ENCODE peak calls at places on chromosomes 7 and 10, in four cellular contexts. One of them, this sample, is unnamed.
A peak's percentile ranks its signal among the peaks of the same experiment; 100 is the strongest.

GRCh38 chr7:30247546-30248386 is 36.6 kb upstream of the ZNRF2 start:
- DNase-seq in uterus: no peak
- DNase-seq in mesendoderm: no peak
- DNase-seq in AG04450: no peak
- DNase-seq in this sample: no peak

GRCh38 chr7:107128748-107129147 is 40.1 kb upstream of the HBP1 start:
- DNase-seq in uterus: no peak
- DNase-seq in mesendoderm: no peak
- DNase-seq in AG04450: no peak
- DNase-seq in this sample: no peak

GRCh38 chr10:127612-128432 is 7.4 kb upstream of the ZMYND11 start:
- DNase-seq in AG04450: no peak
- DNase-seq in uterus: no peak
- DNase-seq in mesendoderm: no peak
- DNase-seq in this sample: no peak

GRCh38 chr7:151374139-151374538 is 32.5 kb downstream of the NUB1 start:
- DNase-seq in uterus: no peak
- DNase-seq in AG04450: no peak
- DNase-seq in mesendoderm: no peak
- DNase-seq in this sample: peak; percentile 50

GRCh38 chr10:118840071-118840775 is 85.5 kb upstream of the CACUL1 start:
- DNase-seq in uterus: no peak
- DNase-seq in mesendoderm: peak; percentile 38
- DNase-seq in AG04450: no peak
- DNase-seq in this sample: no peak

GRCh38 chr7:142711722-142712616 is 37.3 kb upstream of the PRSS1 start:
- DNase-seq in AG04450: no peak
- DNase-seq in uterus: no peak
- DNase-seq in mesendoderm: peak; percentile 38
- DNase-seq in this sample: no peak

GRCh38 chr7:139232377-139232717 is 1.3 kb downstream of the UBN2 start:
- DNase-seq in AG04450: no peak
- DNase-seq in mesendoderm: no peak
- DNase-seq in uterus: no peak
- DNase-seq in this sample: no peak

GRCh38 chr7:134831862-134832261 is 52.4 kb downstream of the CALD1 start:
- DNase-seq in AG04450: no peak
- DNase-seq in mesendoderm: no peak
- DNase-seq in uterus: no peak
- DNase-seq in this sample: peak; percentile 91

GRCh38 chr7:98287486-98287959 is 6.0 kb downstream of the BRI3 start:
- DNase-seq in uterus: no peak
- DNase-seq in AG04450: no peak
- DNase-seq in mesendoderm: peak; percentile 65
- DNase-seq in this sample: no peak

DNA sequence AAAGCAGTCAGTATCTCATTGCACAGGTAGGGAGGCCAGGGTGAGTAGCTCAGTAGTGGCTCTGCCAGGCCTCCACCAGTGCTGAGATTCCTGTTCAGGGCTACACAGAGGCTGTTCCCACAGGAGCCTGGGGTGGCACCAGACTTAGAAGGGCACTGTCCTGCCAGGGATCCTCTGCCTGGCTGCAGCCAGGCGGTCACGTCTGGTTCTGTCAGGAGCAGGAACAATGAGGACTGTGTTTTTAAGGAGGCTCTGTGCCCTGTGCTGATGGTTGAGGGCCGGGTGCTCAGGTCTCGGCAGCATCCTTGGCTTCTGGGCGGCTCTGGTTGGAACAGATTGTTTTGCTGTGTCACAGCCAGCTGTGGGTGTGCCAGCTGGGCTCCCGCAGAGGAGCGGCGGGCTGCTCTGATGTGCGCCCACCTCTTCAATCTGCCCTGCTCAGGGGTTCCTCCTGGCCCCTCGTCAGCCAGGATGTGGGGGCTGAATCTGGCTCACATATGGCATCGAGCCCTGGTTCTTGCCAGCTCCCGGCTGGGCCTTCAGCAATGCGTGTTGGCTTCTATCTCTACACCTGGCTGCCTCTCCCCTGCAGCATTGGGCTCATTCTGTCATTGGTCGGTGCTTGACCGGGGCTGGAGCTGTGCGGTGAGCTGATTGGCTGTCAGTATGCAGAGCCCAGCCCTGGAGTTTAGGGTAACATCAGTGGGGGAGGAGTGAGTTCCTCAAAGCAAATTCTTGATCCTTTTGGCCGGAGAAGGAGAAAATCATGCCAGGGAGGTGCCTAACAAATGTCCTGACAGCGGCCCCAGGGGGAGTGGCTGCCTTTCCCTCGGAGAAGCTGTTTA is 41.2 kb downstream of the TACR2 start:
- DNase-seq in AG04450: no peak
- DNase-seq in uterus: peak; percentile 60
- DNase-seq in mesendoderm: peak; percentile 91
- DNase-seq in this sample: peak; percentile 82
- H3K27ac ChIP-seq in AG04450: no peak overlapping the region
- H3K27ac ChIP-seq in uterus: peak overlapping the region; percentile 64
- H3K27ac ChIP-seq in mesendoderm: peak overlapping the region; percentile 25
- H3K27ac ChIP-seq in this sample: peak overlapping the region; percentile 86

GRCh38 chr10:110634527-110635209 is 9.5 kb upstream of the RBM20 start:
- DNase-seq in uterus: no peak
- DNase-seq in AG04450: no peak
- DNase-seq in mesendoderm: no peak
- DNase-seq in this sample: peak; percentile 63

GRCh38 chr10:110637558-110638053 is 6.5 kb upstream of the RBM20 start:
- DNase-seq in mesendoderm: peak; percentile 91
- DNase-seq in uterus: no peak
- DNase-seq in AG04450: no peak
- DNase-seq in this sample: no peak

GRCh38 chr10:110636572-110636931 is 7.6 kb upstream of the RBM20 start:
- DNase-seq in uterus: no peak
- DNase-seq in AG04450: no peak
- DNase-seq in mesendoderm: no peak
- DNase-seq in this sample: no peak

GRCh38 chr10:110638319-110638718 is 5.8 kb upstream of the RBM20 start:
- DNase-seq in uterus: no peak
- DNase-seq in mesendoderm: no peak
- DNase-seq in AG04450: no peak
- DNase-seq in this sample: no peak

GRCh38 chr10:110636932-110637557 is 7.1 kb upstream of the RBM20 start:
- DNase-seq in mesendoderm: peak; percentile 90
- DNase-seq in uterus: no peak
- DNase-seq in AG04450: no peak
- DNase-seq in this sample: peak; percentile 74
- H3K27ac ChIP-seq in mesendoderm: peak overlapping the region; percentile 32
- H3K27ac ChIP-seq in uterus: no peak overlapping the region
- H3K27ac ChIP-seq in AG04450: no peak overlapping the region
- H3K27ac ChIP-seq in this sample: peak overlapping the region; percentile 66

GRCh38 chr10:75399461-75400162 is 2.0 kb downstream of the ZNF503 start:
- DNase-seq in mesendoderm: peak; percentile 80
- DNase-seq in AG04450: no peak
- DNase-seq in uterus: peak; percentile 85
- DNase-seq in this sample: peak; percentile 95
- H3K27ac ChIP-seq in mesendoderm: no peak overlapping the region
- H3K27ac ChIP-seq in AG04450: peak overlapping the region; percentile 88
- H3K27ac ChIP-seq in uterus: peak overlapping the region; percentile 97
- H3K27ac ChIP-seq in this sample: peak overlapping the region; percentile 93

GRCh38 chr7:100826546-100827329 is 585 bp downstream of the EPHB4 start:
- DNase-seq in uterus: peak; percentile 47
- DNase-seq in mesendoderm: no peak
- DNase-seq in AG04450: no peak
- DNase-seq in this sample: no peak

GRCh38 chr7:100832281-100832633 is 4.9 kb upstream of the EPHB4 start:
- DNase-seq in uterus: no peak
- DNase-seq in AG04450: no peak
- DNase-seq in mesendoderm: no peak
- DNase-seq in this sample: no peak

GRCh38 chr7:100827330-100828226 is at the start of gene EPHB4:
- DNase-seq in AG04450: peak; percentile 72
- DNase-seq in uterus: peak; percentile 89
- DNase-seq in mesendoderm: peak; percentile 97
- DNase-seq in this sample: peak; percentile 94

GRCh38 chr7:100830396-100830795 is 3.1 kb upstream of the EPHB4 start:
- DNase-seq in uterus: no peak
- DNase-seq in mesendoderm: no peak
- DNase-seq in AG04450: no peak
- DNase-seq in this sample: no peak

DNA sequence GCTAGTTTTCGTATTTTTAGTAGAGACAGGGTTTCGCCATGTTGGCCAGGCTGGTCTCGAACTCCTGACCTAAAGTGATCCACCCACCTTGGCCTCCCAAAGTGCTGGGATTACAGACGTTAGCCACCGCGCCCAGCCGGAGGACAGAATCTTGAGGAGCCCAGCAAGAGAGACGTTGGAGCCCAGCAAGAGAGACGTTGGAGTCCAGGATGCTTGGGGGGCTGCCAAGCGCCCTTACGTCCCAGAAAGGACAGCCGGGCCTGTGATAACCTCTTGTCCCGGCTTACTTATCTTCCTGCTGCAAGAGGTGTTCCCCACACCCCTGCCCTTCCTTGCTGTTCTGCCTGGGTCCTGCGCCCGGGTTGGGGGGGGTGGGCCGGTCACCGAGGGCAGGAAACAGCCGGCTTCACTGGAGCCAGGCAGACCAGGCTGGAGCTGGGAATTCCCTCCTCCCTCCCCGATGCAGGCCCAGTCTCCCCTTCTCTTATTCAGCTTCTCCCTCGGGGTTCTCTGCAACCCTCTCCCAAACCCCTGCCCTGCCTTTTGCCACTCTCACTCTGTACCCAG is 1.9 kb upstream of the EPHB4 start:
- DNase-seq in mesendoderm: peak; percentile 56
- DNase-seq in AG04450: no peak
- DNase-seq in uterus: peak; percentile 44
- DNase-seq in this sample: no peak
- H3K27ac ChIP-seq in mesendoderm: no peak overlapping the region
- H3K27ac ChIP-seq in AG04450: no peak overlapping the region
- H3K27ac ChIP-seq in uterus: peak overlapping the region; percentile 96
- H3K27ac ChIP-seq in this sample: peak overlapping the region; percentile 88

DNA sequence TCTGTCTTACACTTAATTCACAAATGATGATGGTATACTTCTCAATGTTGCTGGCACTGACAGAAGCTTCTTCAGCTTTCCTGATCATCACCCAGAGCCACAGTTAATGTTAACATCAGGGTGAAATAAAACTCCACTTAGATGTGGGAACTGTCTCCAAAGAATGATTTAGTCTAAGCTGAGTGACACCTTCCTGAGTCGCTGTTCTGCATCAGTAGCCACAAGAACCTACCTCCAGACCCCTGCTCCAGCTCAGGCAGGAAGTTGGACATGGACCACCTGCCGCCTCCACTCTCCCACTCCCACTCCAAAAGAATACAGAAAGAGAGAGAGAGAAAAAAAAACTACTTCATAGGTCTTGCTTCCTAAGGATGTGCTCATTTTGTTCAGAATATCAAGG is 42.0 kb downstream of the NUDCD3 start:
- DNase-seq in AG04450: no peak
- DNase-seq in uterus: no peak
- DNase-seq in mesendoderm: no peak
- DNase-seq in this sample: no peak
- H3K27ac ChIP-seq in AG04450: no peak overlapping the region
- H3K27ac ChIP-seq in uterus: no peak overlapping the region
- H3K27ac ChIP-seq in mesendoderm: no peak overlapping the region
- H3K27ac ChIP-seq in this sample: no peak overlapping the region

DNA sequence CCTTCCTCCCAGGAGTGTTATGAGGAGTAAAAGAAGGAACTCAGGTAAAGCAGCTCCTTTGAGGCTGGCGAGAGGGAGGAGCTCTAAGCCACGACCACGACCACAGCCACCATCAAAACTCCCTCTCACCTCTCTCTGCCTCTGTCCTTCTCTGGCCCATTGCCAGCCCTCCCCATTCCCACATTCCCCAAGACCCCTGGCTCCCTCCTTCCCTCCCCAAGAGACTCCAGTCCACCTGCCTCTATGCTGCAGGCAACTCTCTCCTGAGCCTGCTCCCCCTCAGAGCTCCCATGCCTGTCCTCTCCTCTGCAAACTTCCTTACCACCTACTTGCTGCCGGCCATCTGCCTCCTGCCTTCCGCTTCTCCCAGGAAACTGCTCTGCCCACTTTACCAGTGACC is 9.5 kb downstream of the SLIT1 start:
- DNase-seq in AG04450: no peak
- DNase-seq in uterus: no peak
- DNase-seq in mesendoderm: no peak
- DNase-seq in this sample: no peak
- H3K27ac ChIP-seq in AG04450: no peak overlapping the region
- H3K27ac ChIP-seq in uterus: no peak overlapping the region
- H3K27ac ChIP-seq in mesendoderm: no peak overlapping the region
- H3K27ac ChIP-seq in this sample: no peak overlapping the region

DNA sequence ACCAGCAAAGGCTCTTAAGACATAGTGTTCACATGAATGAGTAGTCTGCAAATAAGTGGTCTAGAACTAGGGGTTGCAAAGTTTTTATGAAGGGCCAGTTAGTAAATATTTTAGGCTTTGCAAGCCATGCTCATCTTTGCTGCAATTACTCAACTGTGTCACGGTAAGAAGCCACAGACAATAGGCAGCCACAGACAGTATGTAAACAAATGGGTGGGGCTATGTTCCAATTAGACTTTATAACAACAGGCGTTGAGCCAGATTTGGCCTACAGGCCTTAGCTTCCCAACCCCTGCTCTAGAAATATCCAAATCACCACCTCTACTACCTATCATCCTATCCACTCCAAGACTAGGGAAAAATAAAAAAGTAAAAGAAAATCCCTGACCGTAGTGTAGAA is 9.2 kb downstream of the IKZF5 start:
- DNase-seq in uterus: no peak
- DNase-seq in mesendoderm: no peak
- DNase-seq in AG04450: no peak
- DNase-seq in this sample: no peak
- H3K27ac ChIP-seq in uterus: no peak overlapping the region
- H3K27ac ChIP-seq in mesendoderm: no peak overlapping the region
- H3K27ac ChIP-seq in AG04450: no peak overlapping the region
- H3K27ac ChIP-seq in this sample: no peak overlapping the region

DNA sequence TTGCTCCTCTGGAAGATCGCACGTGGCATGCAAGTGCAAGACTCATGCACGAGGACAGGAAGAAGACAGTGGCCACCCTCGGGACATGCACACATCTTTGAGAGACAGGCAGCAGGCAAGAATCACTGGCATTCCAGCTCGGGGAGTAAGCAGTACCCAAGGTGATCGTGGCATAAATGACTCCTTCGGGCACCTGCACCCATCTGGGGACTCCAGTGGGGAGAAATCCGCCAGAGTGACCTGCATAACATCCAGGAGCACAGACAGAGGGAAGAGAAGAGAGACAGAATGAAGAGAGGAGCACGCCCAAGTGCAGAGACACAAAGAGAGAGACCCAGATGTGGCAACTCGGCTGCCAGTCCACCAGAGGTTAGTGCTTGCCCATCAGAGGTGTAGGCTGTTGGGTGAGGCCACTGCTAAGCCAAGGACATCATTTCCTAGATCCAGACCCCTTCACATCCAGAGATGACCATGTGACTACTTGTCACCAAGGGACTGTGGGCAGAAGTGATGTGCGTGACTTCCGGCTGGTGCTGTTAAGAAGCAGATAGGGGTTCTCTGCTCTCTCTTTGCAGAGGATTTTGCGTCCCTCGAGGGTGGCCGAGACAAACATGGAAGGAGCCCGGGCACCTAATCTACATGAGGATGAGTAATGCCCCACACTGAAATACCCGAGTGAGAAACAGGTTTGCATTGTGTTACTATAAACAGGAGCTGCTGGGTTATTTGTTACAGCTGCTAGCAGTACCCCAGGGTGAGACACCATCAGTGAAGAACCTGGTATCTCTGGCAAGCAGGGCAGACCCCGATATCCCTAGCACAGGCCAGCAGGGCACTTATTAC is 80.6 kb downstream of the VWA2 start:
- DNase-seq in AG04450: no peak
- DNase-seq in mesendoderm: no peak
- DNase-seq in uterus: no peak
- DNase-seq in this sample: peak; percentile 35
- H3K27ac ChIP-seq in AG04450: no peak overlapping the region
- H3K27ac ChIP-seq in mesendoderm: no peak overlapping the region
- H3K27ac ChIP-seq in uterus: no peak overlapping the region
- H3K27ac ChIP-seq in this sample: no peak overlapping the region